ENCODE peak calls at places on chromosome X, in six cellular contexts. N is T-helper 1 cell; K is fibroblast of the aortic adventitia; F is ovary; G is HCEC 1CT; E is activated CD4-positive, alpha-beta T cell treated with anti-CD3 and anti-CD28 coated beads, Interleukin-2, amount 50 U/mL, for 1 hour. A is an unnamed sample.

GRCh38 chrX:129478516-129478915 is 44.8 kb downstream of the SMARCA1 start:
- DNase-seq in N (no peak), G (peak; percentile 31), K (peak; percentile 19), E (no peak), F (no peak), A (peak; percentile 53)

GRCh38 chrX:3638280-3638873 is 75.1 kb downstream of the PRKX start:
- DNase-seq in K (peak; percentile 60), F (peak; percentile 32), E (peak; percentile 9), N (no peak), G (peak; percentile 16), A (peak; percentile 12)

GRCh38 chrX:31279359-31279758 is 207.5 kb upstream of the FTHL17 start:
- DNase-seq in K (peak; percentile 3), F (no peak), N (no peak), E (no peak), G (peak; percentile 36), A (no peak)

GRCh38 chrX:31604629-31605221 is 532.9 kb upstream of the FTHL17 start:
- DNase-seq in N (no peak), E (no peak), G (no peak), K (no peak), F (no peak), A (no peak)

GRCh38 chrX:10620121-10620699 is at the start of gene MID1:
- DNase-seq in E (no peak), N (no peak), F (peak; percentile 70), K (peak; percentile 76), G (peak; percentile 78), A (peak; percentile 79)

GRCh38 chrX:104098151-104098808 is 14.0 kb upstream of the ZCCHC18 start:
- DNase-seq in N (peak; percentile 34), F (no peak), K (peak; percentile 86), E (peak; percentile 34), G (peak; percentile 39), A (peak; percentile 71)

GRCh38 chrX:40174594-40175415 is 77.0 kb upstream of the BCOR start:
- DNase-seq in N (peak; percentile 23), F (peak; percentile 67), E (peak; percentile 41), K (no peak), G (peak; percentile 50), A (peak; percentile 62)

GRCh38 chrX:141673946-141674345 is 24.6 kb downstream of the SPANXD start:
- DNase-seq in K (no peak), E (no peak), F (no peak), G (peak; percentile 9), N (no peak), A (no peak)

GRCh38 chrX:12894074-12894691 is 12.2 kb upstream of the TLR8 start:
- DNase-seq in F (peak; percentile 20), N (peak; percentile 7), K (peak; percentile 37), G (peak; percentile 5), E (peak; percentile 33), A (peak; percentile 34)

GRCh38 chrX:136251042-136251991 is at the start of gene MAP7D3:
- DNase-seq in E (peak; percentile 62), K (no peak), G (peak; percentile 48), N (peak; percentile 65), F (peak; percentile 64), A (peak; percentile 29)

GRCh38 chrX:124736553-124737240 is 390.3 kb downstream of the SH2D1A start:
- DNase-seq in F (no peak), K (no peak), E (peak; percentile 42), G (no peak), N (peak; percentile 28), A (no peak)

GRCh38 chrX:107450823-107451509 is 1.5 kb downstream of the FRMPD3 start:
- DNase-seq in K (no peak), G (no peak), E (no peak), F (peak; percentile 47), N (no peak), A (no peak)

GRCh38 chrX:39955621-39956020 is 142.1 kb downstream of the BCOR start:
- DNase-seq in F (no peak), G (no peak), E (no peak), K (no peak), N (no peak), A (no peak)

GRCh38 chrX:20140410-20140809 is 1.2 kb downstream of the EIF1AX start:
- DNase-seq in F (no peak), N (no peak), E (no peak), K (no peak), G (no peak), A (no peak)

GRCh38 chrX:40449396-40449795 is 131.4 kb upstream of the ATP6AP2 start:
- DNase-seq in K (no peak), N (no peak), E (no peak), G (no peak), F (no peak), A (no peak)

GRCh38 chrX:129908636-129909035 is 2.7 kb downstream of the UTP14A start:
- DNase-seq in E (no peak), N (no peak), F (no peak), G (no peak), K (no peak), A (no peak)

GRCh38 chrX:1103360-1103759 is 109.1 kb downstream of the CRLF2 start:
- DNase-seq in G (no peak), K (no peak), N (no peak), E (no peak), F (no peak), A (no peak)

GRCh38 chrX:67546496-67547423 is 2.9 kb downstream of the AR start:
- DNase-seq in G (no peak), N (no peak), F (peak; percentile 25), E (no peak), K (peak; percentile 22), A (no peak)

GRCh38 chrX:103919336-103919682 is 43.1 kb upstream of the TMSB15B start:
- DNase-seq in N (peak; percentile 2), G (peak; percentile 27), E (peak; percentile 3), F (no peak), K (peak; percentile 54), A (peak; percentile 24)

GRCh38 chrX:15310117-15310516 is 5.3 kb downstream of the ASB11 start:
- DNase-seq in N (no peak), G (peak; percentile 34), K (peak; percentile 46), E (no peak), F (no peak), A (no peak)

GRCh38 chrX:124194209-124194608 is 138.3 kb upstream of the TEX13D start:
- DNase-seq in K (no peak), F (no peak), N (no peak), G (no peak), E (no peak), A (no peak)

GRCh38 chrX:73851014-73852009 is 288.3 kb downstream of the CHIC1 start:
- DNase-seq in G (no peak), E (no peak), N (no peak), K (peak; percentile 95), F (peak; percentile 88), A (no peak)

GRCh38 chrX:121216979-121217378 is 169.6 kb downstream of the GLUD2 start:
- DNase-seq in E (no peak), N (no peak), F (no peak), K (no peak), G (no peak), A (no peak)

GRCh38 chrX:149871940-149872339 is 9.0 kb upstream of the MAGEA8 start:
- DNase-seq in E (peak; percentile 46), G (no peak), N (peak; percentile 28), K (no peak), F (no peak), A (peak; percentile 10)

GRCh38 chrX:25156323-25156722 is 140.6 kb upstream of the ARX start:
- DNase-seq in G (no peak), F (no peak), E (no peak), N (no peak), K (no peak), A (no peak)

GRCh38 chrX:133813991-133814390 is 171.4 kb downstream of the GPC3 start:
- DNase-seq in F (no peak), G (no peak), K (no peak), N (no peak), E (no peak), A (no peak)